ENCODE peak calls at places on chromosomes 16 and 17, in five cellular contexts. One of them, this sample, is unnamed.
A peak's percentile ranks its signal among the peaks of the same experiment; 100 is the strongest.

GRCh38 chr16:11603331-11603750 is 16.6 kb upstream of the LITAF start:
- DNase-seq in left colon: no peak
- DNase-seq in NCI-H1092 treated with DMSO at 0.1 percent for 48 hours: no peak
- DNase-seq in amygdala: no peak
- DNase-seq in tibial artery: no peak
- DNase-seq in this sample: no peak

GRCh38 chr17:66114609-66115008 is 77.3 kb downstream of the CEP112 start:
- DNase-seq in left colon: no peak
- DNase-seq in NCI-H1092 treated with DMSO at 0.1 percent for 48 hours: no peak
- DNase-seq in amygdala: no peak
- DNase-seq in tibial artery: no peak
- DNase-seq in this sample: no peak

GRCh38 chr16:54921229-54921824 is 9.3 kb upstream of the IRX5 start:
- DNase-seq in left colon: no peak
- DNase-seq in NCI-H1092 treated with DMSO at 0.1 percent for 48 hours: peak; percentile 61
- DNase-seq in amygdala: no peak
- DNase-seq in tibial artery: no peak
- DNase-seq in this sample: no peak

GRCh38 chr16:11022002-11022401 is 77.6 kb downstream of the CLEC16A start:
- DNase-seq in left colon: no peak
- DNase-seq in NCI-H1092 treated with DMSO at 0.1 percent for 48 hours: no peak
- DNase-seq in amygdala: no peak
- DNase-seq in tibial artery: no peak
- DNase-seq in this sample: no peak

GRCh38 chr16:62648256-62648655 is 612.0 kb upstream of the CDH8 start:
- DNase-seq in left colon: no peak
- DNase-seq in NCI-H1092 treated with DMSO at 0.1 percent for 48 hours: no peak
- DNase-seq in amygdala: no peak
- DNase-seq in tibial artery: no peak
- DNase-seq in this sample: no peak

GRCh38 chr16:66470556-66470955 is 43.5 kb downstream of the BEAN1 start:
- DNase-seq in left colon: no peak
- DNase-seq in NCI-H1092 treated with DMSO at 0.1 percent for 48 hours: no peak
- DNase-seq in amygdala: no peak
- DNase-seq in tibial artery: no peak
- DNase-seq in this sample: no peak

GRCh38 chr17:64016248-64016784 is 4.1 kb downstream of the ICAM2 start:
- DNase-seq in left colon: no peak
- DNase-seq in NCI-H1092 treated with DMSO at 0.1 percent for 48 hours: no peak
- DNase-seq in amygdala: no peak
- DNase-seq in tibial artery: no peak
- DNase-seq in this sample: no peak

GRCh38 chr16:24838554-24839266 is 7.1 kb upstream of the SLC5A11 start:
- DNase-seq in left colon: no peak
- DNase-seq in NCI-H1092 treated with DMSO at 0.1 percent for 48 hours: no peak
- DNase-seq in amygdala: peak; percentile 66
- DNase-seq in tibial artery: peak; percentile 70
- DNase-seq in this sample: peak; percentile 26

GRCh38 chr17:11852231-11852630 is 145.0 kb downstream of the ZNF18 start:
- DNase-seq in left colon: no peak
- DNase-seq in NCI-H1092 treated with DMSO at 0.1 percent for 48 hours: no peak
- DNase-seq in amygdala: no peak
- DNase-seq in tibial artery: no peak
- DNase-seq in this sample: no peak

GRCh38 chr16:88619859-88620655 is 18.3 kb upstream of the IL17C start:
- DNase-seq in left colon: no peak
- DNase-seq in NCI-H1092 treated with DMSO at 0.1 percent for 48 hours: no peak
- DNase-seq in amygdala: no peak
- DNase-seq in tibial artery: no peak
- DNase-seq in this sample: peak; percentile 47

GRCh38 chr17:18951941-18952842 is at the start of gene SLC5A10:
- DNase-seq in left colon: no peak
- DNase-seq in NCI-H1092 treated with DMSO at 0.1 percent for 48 hours: no peak
- DNase-seq in amygdala: no peak
- DNase-seq in tibial artery: no peak
- DNase-seq in this sample: no peak

GRCh38 chr17:67027031-67027628 is 17.2 kb upstream of the CACNG1 start:
- DNase-seq in left colon: no peak
- DNase-seq in NCI-H1092 treated with DMSO at 0.1 percent for 48 hours: no peak
- DNase-seq in amygdala: no peak
- DNase-seq in tibial artery: no peak
- DNase-seq in this sample: no peak

GRCh38 chr16:25143898-25144297 is 32.4 kb downstream of the LCMT1 start:
- DNase-seq in left colon: no peak
- DNase-seq in NCI-H1092 treated with DMSO at 0.1 percent for 48 hours: no peak
- DNase-seq in amygdala: no peak
- DNase-seq in tibial artery: no peak
- DNase-seq in this sample: peak; percentile 25

GRCh38 chr17:14200354-14200753 is 36.3 kb downstream of the CDRT15 start:
- DNase-seq in left colon: no peak
- DNase-seq in NCI-H1092 treated with DMSO at 0.1 percent for 48 hours: no peak
- DNase-seq in amygdala: no peak
- DNase-seq in tibial artery: no peak
- DNase-seq in this sample: no peak

GRCh38 chr16:88691924-88692560 is 5.7 kb upstream of the SNAI3 start:
- DNase-seq in left colon: peak; percentile 58
- DNase-seq in NCI-H1092 treated with DMSO at 0.1 percent for 48 hours: no peak
- DNase-seq in amygdala: peak; percentile 12
- DNase-seq in tibial artery: peak; percentile 49
- DNase-seq in this sample: peak; percentile 63

GRCh38 chr17:79007504-79008381 is 1.8 kb downstream of the CANT1 start:
- DNase-seq in left colon: peak; percentile 72
- DNase-seq in NCI-H1092 treated with DMSO at 0.1 percent for 48 hours: no peak
- DNase-seq in amygdala: no peak
- DNase-seq in tibial artery: no peak
- DNase-seq in this sample: peak; percentile 73

GRCh38 chr16:80142276-80142675 is 398.5 kb upstream of the DYNLRB2 start:
- DNase-seq in left colon: no peak
- DNase-seq in NCI-H1092 treated with DMSO at 0.1 percent for 48 hours: no peak
- DNase-seq in amygdala: no peak
- DNase-seq in tibial artery: no peak
- DNase-seq in this sample: no peak

GRCh38 chr17:71458322-71458721 is 662.5 kb upstream of the SOX9 start:
- DNase-seq in left colon: no peak
- DNase-seq in NCI-H1092 treated with DMSO at 0.1 percent for 48 hours: no peak
- DNase-seq in amygdala: no peak
- DNase-seq in tibial artery: no peak
- DNase-seq in this sample: no peak

GRCh38 chr16:85126731-85127662 is 14.7 kb upstream of the CIBAR2 start:
- DNase-seq in left colon: no peak
- DNase-seq in NCI-H1092 treated with DMSO at 0.1 percent for 48 hours: peak; percentile 63
- DNase-seq in amygdala: peak; percentile 37
- DNase-seq in tibial artery: no peak
- DNase-seq in this sample: no peak